ENCODE peak calls at places on chromosomes 5 and 9, in seven cellular contexts. I is fibroblast of lung, L is cardiac fibroblast, M is MM.1S, H is mucosa of descending colon, B is lower leg skin, Z is Caco-2. X is an unnamed sample.
A peak's percentile ranks its signal among the peaks of the same experiment; 100 is the strongest.

GRCh38 chr5:178770621-178771020 is 40.2 kb upstream of the ZNF354A start:
- DNase-seq in I (no peak), H (no peak), L (no peak), B (no peak), M (no peak), Z (no peak), X (no peak)

GRCh38 chr5:134784946-134785620 is 26.5 kb downstream of the DDX46 start:
- DNase-seq in Z (no peak), B (no peak), H (no peak), I (peak; percentile 85), L (peak; percentile 43), M (no peak), X (peak; percentile 25)

GRCh38 chr5:56561-57290 is 35.2 kb upstream of the PLEKHG4B start:
- DNase-seq in L (peak; percentile 50), Z (peak; percentile 68), H (peak; percentile 29), M (peak; percentile 55), I (peak; percentile 49), B (no peak), X (peak; percentile 42)

GRCh38 chr5:137708062-137708461 is 27.8 kb downstream of the KLHL3 start:
- DNase-seq in Z (no peak), H (no peak), I (no peak), L (no peak), M (no peak), B (no peak), X (no peak)

GRCh38 chr9:113261917-113262671 is 13.3 kb downstream of the CDC26 start:
- DNase-seq in Z (no peak), L (no peak), B (no peak), I (no peak), M (no peak), H (no peak), X (no peak)

GRCh38 chr9:78900500-78900899 is 603.6 kb downstream of the PSAT1 start:
- DNase-seq in B (no peak), I (no peak), H (no peak), M (no peak), L (no peak), Z (no peak), X (no peak)

GRCh38 chr5:157342822-157343402 is 77.0 kb downstream of the CYFIP2 start:
- DNase-seq in L (peak; percentile 54), H (peak; percentile 46), B (no peak), M (peak; percentile 18), I (no peak), Z (peak; percentile 49), X (peak; percentile 44)

GRCh38 chr9:21906878-21907277 is 87.3 kb downstream of the CDKN2A start:
- DNase-seq in M (no peak), H (no peak), B (no peak), I (peak; percentile 71), L (peak; percentile 52), Z (no peak), X (peak; percentile 40)

GRCh38 chr9:90393355-90394152 is 249.1 kb downstream of the DIRAS2 start:
- DNase-seq in Z (peak; percentile 18), M (no peak), B (no peak), L (no peak), I (no peak), H (no peak), X (no peak)

GRCh38 chr9:16871358-16872151 is 1.1 kb upstream of the BNC2 start:
- DNase-seq in L (peak; percentile 91), I (peak; percentile 92), H (peak; percentile 38), B (peak; percentile 58), Z (peak; percentile 2), M (peak; percentile 57), X (peak; percentile 91)

GRCh38 chr5:31232273-31232888 is 38.9 kb downstream of the CDH6 start:
- DNase-seq in B (no peak), M (peak; percentile 72), H (peak; percentile 49), Z (peak; percentile 71), I (peak; percentile 66), L (peak; percentile 83), X (peak; percentile 54)

GRCh38 chr5:72107874-72108199 is 562 bp downstream of the MAP1B start:
- DNase-seq in B (no peak), Z (peak; percentile 18), L (no peak), M (peak; percentile 81), I (peak; percentile 49), H (peak; percentile 4), X (peak; percentile 28)

GRCh38 chr5:167478156-167478555 is 813.3 kb upstream of the WWC1 start:
- DNase-seq in B (no peak), I (peak; percentile 76), Z (no peak), M (no peak), L (no peak), H (no peak), X (peak; percentile 29)

GRCh38 chr9:87554177-87554940 is 56.7 kb downstream of the DAPK1 start:
- DNase-seq in Z (no peak), H (no peak), M (no peak), L (no peak), I (no peak), B (no peak), X (no peak)

GRCh38 chr5:80437326-80437725 is 29.5 kb downstream of the ZFYVE16 start:
- DNase-seq in B (no peak), I (no peak), H (no peak), Z (no peak), M (no peak), L (no peak), X (no peak)

GRCh38 chr9:17793713-17794622 is 215.1 kb downstream of the SH3GL2 start:
- DNase-seq in B (no peak), L (peak; percentile 22), I (no peak), Z (peak; percentile 42), H (peak; percentile 36), M (no peak), X (peak; percentile 17)

GRCh38 chr5:131068893-131069643 is 96.0 kb downstream of the HINT1 start:
- DNase-seq in M (peak; percentile 94), Z (no peak), L (no peak), B (no peak), H (peak; percentile 14), I (no peak), X (no peak)

GRCh38 chr5:179732918-179733763 is 519 bp downstream of the MAML1 start:
- DNase-seq in M (peak; percentile 26), I (peak; percentile 35), L (no peak), B (peak; percentile 24), H (peak; percentile 33), Z (peak; percentile 61), X (peak; percentile 30)

GRCh38 chr5:398475-399295 is 44.3 kb upstream of the EXOC3 start:
- DNase-seq in B (peak; percentile 13), H (no peak), I (no peak), L (no peak), Z (no peak), M (no peak), X (no peak)

GRCh38 chr5:61638476-61638875 is 306.4 kb downstream of the ZSWIM6 start:
- DNase-seq in H (no peak), B (no peak), I (no peak), L (no peak), M (no peak), Z (no peak), X (no peak)

DNA sequence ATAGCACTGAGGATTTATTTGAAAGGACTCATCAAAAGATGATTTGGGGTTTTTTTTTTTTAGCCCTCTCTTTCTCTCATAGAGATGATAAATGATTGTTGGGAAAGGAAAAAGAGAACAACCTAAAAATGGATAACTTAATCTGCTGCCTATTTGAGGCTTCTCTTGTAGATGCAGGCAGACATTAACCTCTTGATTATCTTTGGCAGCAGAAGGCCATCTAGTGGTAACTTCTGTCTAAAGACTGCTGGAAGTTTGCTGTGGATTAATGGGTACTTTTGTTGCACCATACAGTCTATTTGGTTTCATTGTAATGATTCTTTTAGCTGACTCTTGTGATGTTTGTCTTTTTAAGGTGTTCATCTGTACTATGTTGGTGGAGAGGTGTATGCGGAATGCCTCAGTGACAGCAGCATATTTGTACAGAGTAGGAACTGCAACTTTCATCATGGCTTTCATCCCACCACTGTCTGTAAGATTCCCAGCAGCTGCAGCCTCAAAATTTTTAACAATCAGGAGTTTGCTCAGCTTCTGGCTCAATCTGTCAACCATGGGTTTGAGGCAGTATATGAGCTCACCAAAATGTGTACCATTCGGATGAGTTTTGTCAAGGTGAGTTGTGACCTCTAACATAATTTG is 18.8 kb downstream of the SMIM32 start:
- DNase-seq in L (peak; percentile 72), I (peak; percentile 62), M (peak; percentile 50), H (no peak), B (no peak), Z (peak; percentile 63), X (peak; percentile 73)
- TF ChIP-seq CTCF in L (peak; percentile 68), I (peak; percentile 78), M (peak; percentile 64), H (no peak), B (no peak), Z (peak; percentile 84), X (peak; percentile 79)

GRCh38 chr9:85262333-85262732 is 479.4 kb downstream of the AGTPBP1 start:
- DNase-seq in B (no peak), Z (no peak), H (no peak), L (no peak), M (no peak), I (peak; percentile 66), X (peak; percentile 6)

GRCh38 chr9:85258823-85259370 is 482.9 kb downstream of the AGTPBP1 start:
- DNase-seq in B (peak; percentile 49), L (peak; percentile 24), I (peak; percentile 76), Z (peak; percentile 42), M (peak; percentile 82), H (peak; percentile 52), X (peak; percentile 68)

GRCh38 chr9:85263288-85263687 is 478.5 kb downstream of the AGTPBP1 start:
- DNase-seq in I (no peak), H (no peak), B (no peak), Z (no peak), L (no peak), M (no peak), X (no peak)

GRCh38 chr9:85260288-85260687 is 481.5 kb downstream of the AGTPBP1 start:
- DNase-seq in B (no peak), H (no peak), I (no peak), Z (no peak), M (no peak), L (no peak), X (no peak)

GRCh38 chr9:85258229-85258628 is 483.5 kb downstream of the AGTPBP1 start:
- DNase-seq in H (peak; percentile 53), M (no peak), B (no peak), I (no peak), Z (no peak), L (no peak), X (no peak)
- H3K4me3 ChIP-seq in H (no peak overlapping the region), M (no peak overlapping the region), B (no peak overlapping the region), I (no peak overlapping the region), Z (no peak overlapping the region), L (no peak overlapping the region), X (no peak overlapping the region)

GRCh38 chr9:127680226-127680625 is 26.6 kb upstream of the CFAP157 start:
- DNase-seq in L (no peak), B (no peak), Z (no peak), I (no peak), H (no peak), M (no peak), X (no peak)
- TF ChIP-seq CTCF in L (no peak), B (no peak), Z (no peak), I (no peak), H (no peak), M (no peak), X (no peak)

GRCh38 chr5:112290667-112291066 is 128.4 kb downstream of the EPB41L4A start:
- DNase-seq in L (no peak), B (no peak), M (no peak), H (no peak), Z (no peak), I (no peak), X (no peak)

GRCh38 chr5:112289465-112289864 is 129.6 kb downstream of the EPB41L4A start:
- DNase-seq in Z (no peak), H (no peak), I (no peak), M (no peak), B (no peak), L (no peak), X (no peak)

GRCh38 chr5:112294126-112294525 is 125.0 kb downstream of the EPB41L4A start:
- DNase-seq in B (no peak), H (no peak), M (no peak), I (no peak), Z (no peak), L (no peak), X (no peak)

GRCh38 chr5:112293587-112293986 is 125.5 kb downstream of the EPB41L4A start:
- DNase-seq in M (no peak), Z (no peak), L (no peak), B (no peak), H (no peak), I (no peak), X (no peak)
- H3K4me3 ChIP-seq in M (no peak overlapping the region), Z (no peak overlapping the region), L (no peak overlapping the region), B (no peak overlapping the region), H (no peak overlapping the region), I (no peak overlapping the region), X (no peak overlapping the region)